ENCODE peak calls at places on chromosomes 5 and 9, in five cellular contexts. One of them, this sample, is unnamed.

GRCh38 chr5:150778103-150778516 is 447 bp upstream of the SMIM3 start:
- DNase-seq in left lung: no peak
- DNase-seq in cardiac fibroblast: peak; percentile 63
- DNase-seq in cardiac muscle cell: no peak
- DNase-seq in CD8-positive, alpha-beta T cell: no peak
- DNase-seq in this sample: no peak

GRCh38 chr5:16492398-16493175 is 27.0 kb upstream of the ZNF622 start:
- DNase-seq in CD8-positive, alpha-beta T cell: no peak
- DNase-seq in cardiac fibroblast: peak; percentile 86
- DNase-seq in left lung: peak; percentile 62
- DNase-seq in cardiac muscle cell: no peak
- DNase-seq in this sample: no peak

GRCh38 chr9:114718801-114719221 is 36.8 kb upstream of the TEX48 start:
- DNase-seq in cardiac muscle cell: no peak
- DNase-seq in CD8-positive, alpha-beta T cell: peak; percentile 78
- DNase-seq in left lung: no peak
- DNase-seq in cardiac fibroblast: no peak
- DNase-seq in this sample: no peak

GRCh38 chr9:137506702-137507171 is 43.5 kb downstream of the PNPLA7 start:
- DNase-seq in cardiac fibroblast: peak; percentile 67
- DNase-seq in left lung: no peak
- DNase-seq in cardiac muscle cell: no peak
- DNase-seq in CD8-positive, alpha-beta T cell: no peak
- DNase-seq in this sample: no peak

GRCh38 chr5:132961887-132962286 is 1.5 kb downstream of the AFF4 start:
- DNase-seq in cardiac muscle cell: peak; percentile 12
- DNase-seq in cardiac fibroblast: peak; percentile 74
- DNase-seq in left lung: no peak
- DNase-seq in CD8-positive, alpha-beta T cell: no peak
- DNase-seq in this sample: no peak

GRCh38 chr5:170097934-170098333 is 7.8 kb upstream of the FOXI1 start:
- DNase-seq in cardiac fibroblast: no peak
- DNase-seq in cardiac muscle cell: no peak
- DNase-seq in CD8-positive, alpha-beta T cell: no peak
- DNase-seq in left lung: peak; percentile 48
- DNase-seq in this sample: no peak

GRCh38 chr5:150066901-150067396 is 19.4 kb downstream of the CSF1R start:
- DNase-seq in left lung: peak; percentile 28
- DNase-seq in cardiac muscle cell: no peak
- DNase-seq in CD8-positive, alpha-beta T cell: no peak
- DNase-seq in cardiac fibroblast: peak; percentile 88
- DNase-seq in this sample: peak; percentile 10

GRCh38 chr5:168468836-168469235 is 17.4 kb upstream of the RARS1 start:
- DNase-seq in cardiac fibroblast: peak; percentile 63
- DNase-seq in left lung: no peak
- DNase-seq in cardiac muscle cell: no peak
- DNase-seq in CD8-positive, alpha-beta T cell: no peak
- DNase-seq in this sample: no peak

GRCh38 chr5:32360906-32361305 is 48.2 kb upstream of the MTMR12 start:
- DNase-seq in cardiac fibroblast: no peak
- DNase-seq in CD8-positive, alpha-beta T cell: no peak
- DNase-seq in left lung: no peak
- DNase-seq in cardiac muscle cell: no peak
- DNase-seq in this sample: no peak

GRCh38 chr5:2872676-2873075 is 121.2 kb upstream of the IRX2 start:
- DNase-seq in CD8-positive, alpha-beta T cell: no peak
- DNase-seq in cardiac muscle cell: no peak
- DNase-seq in left lung: no peak
- DNase-seq in cardiac fibroblast: no peak
- DNase-seq in this sample: no peak

GRCh38 chr5:8686707-8687106 is 817.8 kb downstream of the MTRR start:
- DNase-seq in cardiac muscle cell: no peak
- DNase-seq in left lung: no peak
- DNase-seq in CD8-positive, alpha-beta T cell: no peak
- DNase-seq in cardiac fibroblast: peak; percentile 72
- DNase-seq in this sample: no peak

GRCh38 chr5:136763548-136763947 is 398.2 kb upstream of the TRPC7 start:
- DNase-seq in CD8-positive, alpha-beta T cell: no peak
- DNase-seq in cardiac fibroblast: no peak
- DNase-seq in left lung: no peak
- DNase-seq in cardiac muscle cell: no peak
- DNase-seq in this sample: no peak

GRCh38 chr5:142743677-142744441 is 26.3 kb upstream of the ARHGAP26 start:
- DNase-seq in cardiac muscle cell: no peak
- DNase-seq in CD8-positive, alpha-beta T cell: no peak
- DNase-seq in cardiac fibroblast: peak; percentile 52
- DNase-seq in left lung: no peak
- DNase-seq in this sample: no peak

GRCh38 chr5:161155451-161155850 is 303.4 kb upstream of the ATP10B start:
- DNase-seq in cardiac muscle cell: no peak
- DNase-seq in CD8-positive, alpha-beta T cell: no peak
- DNase-seq in cardiac fibroblast: no peak
- DNase-seq in left lung: no peak
- DNase-seq in this sample: no peak

GRCh38 chr9:124149992-124150391 is 107.8 kb upstream of the NEK6 start:
- DNase-seq in cardiac muscle cell: peak; percentile 58
- DNase-seq in CD8-positive, alpha-beta T cell: no peak
- DNase-seq in cardiac fibroblast: no peak
- DNase-seq in left lung: no peak
- DNase-seq in this sample: no peak

GRCh38 chr5:82419559-82420332 is 141.6 kb upstream of the RPS23 start:
- DNase-seq in cardiac fibroblast: no peak
- DNase-seq in left lung: no peak
- DNase-seq in cardiac muscle cell: no peak
- DNase-seq in CD8-positive, alpha-beta T cell: no peak
- DNase-seq in this sample: no peak

GRCh38 chr9:81964216-81965171 is 21.2 kb downstream of the SPATA31D3 start:
- DNase-seq in cardiac fibroblast: peak; percentile 19
- DNase-seq in CD8-positive, alpha-beta T cell: no peak
- DNase-seq in cardiac muscle cell: no peak
- DNase-seq in left lung: no peak
- DNase-seq in this sample: no peak

GRCh38 chr5:8058626-8059180 is 189.8 kb downstream of the MTRR start:
- DNase-seq in CD8-positive, alpha-beta T cell: no peak
- DNase-seq in cardiac fibroblast: no peak
- DNase-seq in cardiac muscle cell: no peak
- DNase-seq in left lung: no peak
- DNase-seq in this sample: no peak

GRCh38 chr5:123868267-123868666 is 356.3 kb downstream of the CSNK1G3 start:
- DNase-seq in CD8-positive, alpha-beta T cell: no peak
- DNase-seq in cardiac muscle cell: no peak
- DNase-seq in cardiac fibroblast: no peak
- DNase-seq in left lung: no peak
- DNase-seq in this sample: no peak

GRCh38 chr9:6842584-6842947 is 84.8 kb downstream of the KDM4C start:
- DNase-seq in CD8-positive, alpha-beta T cell: no peak
- DNase-seq in cardiac fibroblast: peak; percentile 60
- DNase-seq in cardiac muscle cell: no peak
- DNase-seq in left lung: no peak
- DNase-seq in this sample: no peak

GRCh38 chr5:40755093-40755406 is 711 bp downstream of the TTC33 start:
- DNase-seq in cardiac fibroblast: peak; percentile 88
- DNase-seq in left lung: peak; percentile 73
- DNase-seq in CD8-positive, alpha-beta T cell: peak; percentile 63
- DNase-seq in cardiac muscle cell: peak; percentile 79
- DNase-seq in this sample: peak; percentile 21

GRCh38 chr5:65858316-65858715 is 68.1 kb upstream of the ERBIN start:
- DNase-seq in left lung: no peak
- DNase-seq in CD8-positive, alpha-beta T cell: no peak
- DNase-seq in cardiac fibroblast: peak; percentile 53
- DNase-seq in cardiac muscle cell: no peak
- DNase-seq in this sample: no peak

GRCh38 chr5:74993743-74994142 is 58.6 kb downstream of the GCNT4 start:
- DNase-seq in cardiac fibroblast: no peak
- DNase-seq in left lung: no peak
- DNase-seq in CD8-positive, alpha-beta T cell: no peak
- DNase-seq in cardiac muscle cell: no peak
- DNase-seq in this sample: no peak

GRCh38 chr5:95783661-95784060 is 38.9 kb downstream of the GLRX start:
- DNase-seq in cardiac fibroblast: no peak
- DNase-seq in left lung: no peak
- DNase-seq in cardiac muscle cell: no peak
- DNase-seq in CD8-positive, alpha-beta T cell: no peak
- DNase-seq in this sample: no peak

GRCh38 chr5:2255915-2256645 is 373.4 kb upstream of the IRX4 start:
- DNase-seq in cardiac fibroblast: no peak
- DNase-seq in cardiac muscle cell: no peak
- DNase-seq in left lung: no peak
- DNase-seq in CD8-positive, alpha-beta T cell: no peak
- DNase-seq in this sample: no peak

GRCh38 chr9:130225586-130225985 is 40.0 kb upstream of the HMCN2 start:
- DNase-seq in cardiac muscle cell: no peak
- DNase-seq in left lung: no peak
- DNase-seq in cardiac fibroblast: no peak
- DNase-seq in CD8-positive, alpha-beta T cell: no peak
- DNase-seq in this sample: no peak

GRCh38 chr5:86500947-86501346 is 116.8 kb upstream of the COX7C start:
- DNase-seq in CD8-positive, alpha-beta T cell: no peak
- DNase-seq in cardiac fibroblast: no peak
- DNase-seq in cardiac muscle cell: peak; percentile 25
- DNase-seq in left lung: no peak
- DNase-seq in this sample: no peak
- TF ChIP-seq CTCF in CD8-positive, alpha-beta T cell: no peak
- TF ChIP-seq CTCF in cardiac fibroblast: no peak
- TF ChIP-seq CTCF in cardiac muscle cell: no peak
- TF ChIP-seq CTCF in left lung: no peak
- TF ChIP-seq CTCF in this sample: no peak

DNA sequence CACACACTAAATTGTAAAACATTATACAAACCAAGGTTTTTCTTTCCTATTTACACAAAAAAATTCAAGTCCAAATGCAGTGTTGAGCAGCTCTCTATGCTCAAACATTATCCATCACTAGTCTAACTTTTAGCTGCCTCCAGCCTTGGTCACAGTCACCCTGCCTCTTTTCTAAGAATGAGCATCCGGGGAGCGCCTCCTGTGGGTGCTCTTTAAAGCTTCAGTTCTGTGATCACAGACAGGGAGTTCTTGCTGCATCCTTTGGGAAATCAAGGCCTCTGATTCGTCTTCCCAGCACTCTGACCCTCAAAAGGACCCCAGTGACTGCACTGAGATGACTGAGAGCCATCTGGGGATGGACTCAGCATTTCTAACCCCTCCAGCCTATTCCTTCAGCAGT is 289.6 kb downstream of the SEC61B start:
- DNase-seq in cardiac muscle cell: no peak
- DNase-seq in cardiac fibroblast: peak; percentile 7
- DNase-seq in CD8-positive, alpha-beta T cell: no peak
- DNase-seq in left lung: no peak
- DNase-seq in this sample: no peak
- TF ChIP-seq CTCF in cardiac muscle cell: no peak
- TF ChIP-seq CTCF in cardiac fibroblast: peak; percentile 18
- TF ChIP-seq CTCF in CD8-positive, alpha-beta T cell: no peak
- TF ChIP-seq CTCF in left lung: no peak
- TF ChIP-seq CTCF in this sample: no peak

GRCh38 chr9:14400658-14400995 is 86.7 kb upstream of the NFIB start:
- DNase-seq in left lung: no peak
- DNase-seq in cardiac fibroblast: peak; percentile 98
- DNase-seq in cardiac muscle cell: no peak
- DNase-seq in CD8-positive, alpha-beta T cell: no peak
- DNase-seq in this sample: no peak
- TF ChIP-seq CTCF in left lung: no peak
- TF ChIP-seq CTCF in cardiac fibroblast: peak; percentile 67
- TF ChIP-seq CTCF in cardiac muscle cell: peak; percentile 71
- TF ChIP-seq CTCF in CD8-positive, alpha-beta T cell: no peak
- TF ChIP-seq CTCF in this sample: no peak

GRCh38 chr9:71604197-71605063 is 163.9 kb downstream of the CEMIP2 start:
- DNase-seq in left lung: peak; percentile 79
- DNase-seq in cardiac muscle cell: peak; percentile 85
- DNase-seq in cardiac fibroblast: peak; percentile 83
- DNase-seq in CD8-positive, alpha-beta T cell: peak; percentile 82
- DNase-seq in this sample: peak; percentile 46
- TF ChIP-seq CTCF in left lung: peak; percentile 81
- TF ChIP-seq CTCF in cardiac muscle cell: peak; percentile 84
- TF ChIP-seq CTCF in cardiac fibroblast: peak; percentile 70
- TF ChIP-seq CTCF in CD8-positive, alpha-beta T cell: peak; percentile 81
- TF ChIP-seq CTCF in this sample: peak; percentile 59

GRCh38 chr9:89185980-89186379 is 7.4 kb upstream of the SHC3 start:
- DNase-seq in left lung: no peak
- DNase-seq in cardiac fibroblast: peak; percentile 37
- DNase-seq in CD8-positive, alpha-beta T cell: no peak
- DNase-seq in cardiac muscle cell: peak; percentile 83
- DNase-seq in this sample: no peak

GRCh38 chr9:89187950-89188349 is 9.3 kb upstream of the SHC3 start:
- DNase-seq in cardiac fibroblast: no peak
- DNase-seq in CD8-positive, alpha-beta T cell: no peak
- DNase-seq in left lung: no peak
- DNase-seq in cardiac muscle cell: no peak
- DNase-seq in this sample: no peak

GRCh38 chr9:89191004-89191403 is 12.4 kb upstream of the SHC3 start:
- DNase-seq in CD8-positive, alpha-beta T cell: no peak
- DNase-seq in left lung: no peak
- DNase-seq in cardiac fibroblast: no peak
- DNase-seq in cardiac muscle cell: no peak
- DNase-seq in this sample: no peak

GRCh38 chr9:89187541-89187940 is 8.9 kb upstream of the SHC3 start:
- DNase-seq in cardiac fibroblast: no peak
- DNase-seq in left lung: no peak
- DNase-seq in cardiac muscle cell: no peak
- DNase-seq in CD8-positive, alpha-beta T cell: no peak
- DNase-seq in this sample: no peak

GRCh38 chr9:89189215-89189614 is 10.6 kb upstream of the SHC3 start:
- DNase-seq in CD8-positive, alpha-beta T cell: no peak
- DNase-seq in left lung: no peak
- DNase-seq in cardiac fibroblast: peak; percentile 35
- DNase-seq in cardiac muscle cell: no peak
- DNase-seq in this sample: no peak
- TF ChIP-seq CTCF in CD8-positive, alpha-beta T cell: no peak
- TF ChIP-seq CTCF in left lung: no peak
- TF ChIP-seq CTCF in cardiac fibroblast: no peak
- TF ChIP-seq CTCF in cardiac muscle cell: no peak
- TF ChIP-seq CTCF in this sample: no peak

DNA sequence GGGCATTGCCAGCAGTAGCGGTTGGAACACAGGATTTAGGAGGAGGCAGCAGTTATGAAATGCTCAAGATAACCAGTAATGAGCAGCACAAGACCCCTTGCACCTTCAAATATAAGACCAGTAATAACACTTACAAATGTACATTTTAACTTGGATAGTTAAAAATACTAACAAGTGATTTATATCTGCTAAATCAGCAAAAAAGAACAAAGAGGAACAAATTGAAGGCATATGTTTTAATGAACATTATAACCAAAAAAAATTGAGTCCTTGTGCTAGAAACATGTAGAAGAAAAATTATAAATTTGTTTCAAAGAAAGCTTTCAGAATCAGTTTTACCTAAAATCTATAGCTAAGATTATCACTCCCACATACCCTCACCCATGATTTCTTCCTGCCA is 52.0 kb downstream of the ALDH7A1 start:
- DNase-seq in cardiac muscle cell: no peak
- DNase-seq in left lung: no peak
- DNase-seq in cardiac fibroblast: no peak
- DNase-seq in CD8-positive, alpha-beta T cell: no peak
- DNase-seq in this sample: no peak
- TF ChIP-seq CTCF in cardiac muscle cell: no peak
- TF ChIP-seq CTCF in left lung: no peak
- TF ChIP-seq CTCF in cardiac fibroblast: no peak
- TF ChIP-seq CTCF in CD8-positive, alpha-beta T cell: no peak
- TF ChIP-seq CTCF in this sample: no peak